ENCODE peak calls at places on chromosomes 11 and 22, in four cellular contexts. B is HCT116, Q is K562, O is HepG2. S is an unnamed sample.

GRCh38 chr22:37994049-37994448 is 9.7 kb upstream of the SOX10 start:
- DNase-seq in B (no peak), O (no peak), Q (no peak), S (no peak)

GRCh38 chr11:58276151-58276550 is 8.1 kb upstream of the OR10W1 start:
- DNase-seq in B (no peak), O (no peak), Q (no peak), S (no peak)

GRCh38 chr22:48938741-48939140 is 888.9 kb downstream of the BRD1 start:
- DNase-seq in O (no peak), B (no peak), Q (no peak), S (no peak)

GRCh38 chr22:46079093-46079860 is 71.0 kb upstream of the PPARA start:
- DNase-seq in B (no peak), Q (no peak), O (no peak), S (no peak)

GRCh38 chr11:27701262-27702105 is 1.2 kb upstream of the BDNF start:
- DNase-seq in O (no peak), B (no peak), Q (no peak), S (peak)

GRCh38 chr22:29346659-29347058 is 31.2 kb upstream of the RASL10A start:
- DNase-seq in Q (no peak), O (no peak), B (no peak), S (no peak)

GRCh38 chr11:9065614-9066431 is 25.6 kb downstream of the SCUBE2 start:
- DNase-seq in Q (no peak), O (no peak), B (no peak), S (no peak)

GRCh38 chr11:46273511-46274205 is 3.8 kb upstream of the CREB3L1 start:
- DNase-seq in Q (no peak), B (no peak), O (peak), S (no peak)

GRCh38 chr22:28442264-28442950 is 237.2 kb downstream of the TTC28 start:
- DNase-seq in O (peak), B (peak), Q (peak), S (peak)

GRCh38 chr11:2844996-2845395 is 40.6 kb downstream of the CDKN1C start:
- DNase-seq in O (no peak), B (no peak), Q (peak), S (no peak)

GRCh38 chr11:119056397-119056999 is 507 bp downstream of the HYOU1 start:
- DNase-seq in O (no peak), B (no peak), Q (no peak), S (peak)

GRCh38 chr22:29700949-29701927 is 18.6 kb upstream of the CABP7 start:
- DNase-seq in O (peak), B (peak), Q (peak), S (peak)

GRCh38 chr22:46120420-46120737 is 29.9 kb upstream of the PPARA start:
- DNase-seq in B (no peak), O (no peak), Q (no peak), S (no peak)

GRCh38 chr11:58070585-58070984 is 39.8 kb downstream of the OR6Q1 start:
- DNase-seq in B (no peak), Q (no peak), O (peak), S (no peak)

GRCh38 chr22:25172153-25172552 is 27.5 kb upstream of the CRYBB3 start:
- DNase-seq in B (peak), O (peak), Q (no peak), S (peak)

GRCh38 chr11:114172871-114173444 is 113.4 kb downstream of the ZBTB16 start:
- DNase-seq in B (no peak), Q (no peak), O (no peak), S (no peak)

GRCh38 chr11:64561984-64562722 is 28.9 kb upstream of the SLC22A12 start:
- DNase-seq in O (no peak), Q (no peak), B (no peak), S (no peak)

GRCh38 chr22:36294293-36294620 is 41.3 kb downstream of the APOL1 start:
- DNase-seq in B (no peak), O (no peak), Q (no peak), S (no peak)

GRCh38 chr22:36413022-36413770 is 25.4 kb upstream of the MYH9 start:
- DNase-seq in O (peak), B (no peak), Q (no peak), S (no peak)

GRCh38 chr11:1952806-1953482 is 5.8 kb downstream of the MRPL23 start:
- DNase-seq in O (no peak), Q (no peak), B (no peak), S (no peak)

GRCh38 chr11:93474122-93474521 is 69.1 kb downstream of the SMCO4 start:
- DNase-seq in O (no peak), B (no peak), Q (no peak), S (no peak)

GRCh38 chr11:20050551-20051333 is 109.5 kb downstream of the DBX1 start:
- DNase-seq in B (no peak), Q (no peak), O (no peak), S (no peak)

GRCh38 chr11:79285756-79286155 is 155.1 kb downstream of the TENM4 start:
- DNase-seq in O (no peak), Q (no peak), B (no peak), S (no peak)

GRCh38 chr11:43866520-43866919 is 14.1 kb upstream of the ALKBH3 start:
- DNase-seq in Q (no peak), O (no peak), B (no peak), S (no peak)

GRCh38 chr22:28052818-28053217 is 133.8 kb upstream of the PITPNB start:
- DNase-seq in B (no peak), Q (no peak), O (no peak), S (no peak)

GRCh38 chr11:130418756-130419155 is 9.7 kb downstream of the ADAMTS8 start:
- DNase-seq in O (no peak), B (no peak), Q (no peak), S (no peak)

GRCh38 chr11:119445850-119446249 is 22.9 kb upstream of the THY1 start:
- DNase-seq in O (no peak), B (no peak), Q (no peak), S (no peak)

GRCh38 chr11:47466701-47467250 is 17.8 kb upstream of the RAPSN start:
- DNase-seq in B (no peak), Q (no peak), O (no peak), S (peak)

GRCh38 chr11:41612415-41612814 is 153.0 kb upstream of the LRRC4C start:
- DNase-seq in Q (no peak), O (no peak), B (no peak), S (no peak)

GRCh38 chr11:10993186-10993585 is 135.3 kb upstream of the ZBED5 start:
- DNase-seq in O (no peak), Q (no peak), B (no peak), S (no peak)

GRCh38 chr11:103680861-103681260 is 355.6 kb upstream of the DDI1 start:
- DNase-seq in B (no peak), O (no peak), Q (no peak), S (no peak)

GRCh38 chr11:103681855-103682254 is 354.6 kb upstream of the DDI1 start:
- DNase-seq in B (no peak), Q (no peak), O (no peak), S (no peak)

GRCh38 chr11:103683581-103683980 is 352.9 kb upstream of the DDI1 start:
- DNase-seq in Q (no peak), B (no peak), O (no peak), S (no peak)

DNA sequence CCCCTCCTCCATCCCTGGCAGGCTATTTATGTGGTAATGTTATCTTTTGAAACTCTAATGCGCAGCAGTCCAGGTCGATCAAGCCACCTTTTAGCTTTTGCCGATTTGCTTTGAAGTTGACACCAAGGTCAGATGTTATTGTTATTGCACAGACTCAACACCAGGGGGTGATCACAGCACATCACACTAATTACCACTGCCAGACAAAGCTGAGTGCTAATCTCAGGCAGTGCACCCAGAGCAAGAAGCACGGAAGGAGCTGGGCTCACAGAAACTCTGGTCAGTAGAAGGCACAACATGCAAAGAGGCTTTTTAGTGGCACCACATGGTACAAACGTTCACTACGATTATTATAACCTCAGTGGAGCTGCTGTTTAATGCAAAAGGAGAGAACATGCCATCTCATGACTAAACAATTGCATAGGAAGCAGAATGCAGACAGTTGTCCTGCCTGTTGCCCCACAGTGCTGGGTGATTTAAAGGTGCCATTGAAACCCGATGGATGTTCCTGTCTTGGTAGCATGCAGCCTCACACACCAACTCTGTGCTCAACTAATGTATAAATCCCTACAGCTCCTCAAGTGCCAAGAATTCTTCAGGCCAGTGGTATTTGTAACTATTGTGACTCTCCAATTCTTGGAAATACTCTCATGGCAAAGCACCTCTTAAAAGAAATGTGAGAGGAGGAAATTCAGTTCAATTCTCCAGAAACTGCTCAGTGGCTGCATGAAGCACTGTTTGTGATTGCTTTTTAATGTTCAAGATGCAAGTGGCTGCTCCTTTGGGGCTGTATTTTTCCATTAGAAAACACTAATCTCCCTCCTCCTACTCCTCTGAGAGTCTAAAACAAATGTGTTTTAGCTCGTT is 353.9 kb upstream of the DDI1 start:
- DNase-seq in O (peak), Q (peak), B (peak), S (peak)
- H3K4me2 ChIP-seq in O (peak), Q (no peak), B (peak), S (peak)

DNA sequence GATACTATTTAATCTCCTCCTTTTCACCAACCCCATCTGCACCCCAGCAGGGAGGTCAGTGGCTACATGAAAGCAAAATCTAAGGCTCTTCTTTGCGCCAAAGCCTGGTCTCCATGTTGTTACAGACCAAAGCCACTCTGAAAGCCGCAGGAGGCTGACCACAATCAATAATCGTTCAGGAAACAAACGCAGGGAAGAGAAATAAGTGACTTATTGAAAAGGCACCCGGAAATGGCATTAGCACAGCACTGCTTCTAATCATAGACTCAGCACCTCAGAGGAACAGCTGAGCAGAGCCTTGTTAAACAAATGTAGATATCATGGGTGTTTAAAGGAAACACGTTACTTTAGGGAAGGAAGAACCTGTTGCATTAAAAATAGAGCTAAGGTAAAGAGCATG is 183.9 kb downstream of the KIRREL3 start:
- DNase-seq in B (no peak), Q (no peak), O (no peak), S (no peak)
- TF ChIP-seq ELF1 in B (no peak), Q (no peak), O (no peak), S (no peak)

GRCh38 chr11:134149371-134149770 is 74.4 kb downstream of the NCAPD3 start:
- DNase-seq in Q (no peak), O (no peak), B (no peak), S (no peak)

GRCh38 chr11:134150195-134150903 is 73.4 kb downstream of the NCAPD3 start:
- DNase-seq in Q (no peak), B (no peak), O (no peak), S (no peak)

GRCh38 chr11:134153147-134153905 is 70.4 kb downstream of the NCAPD3 start:
- DNase-seq in B (no peak), Q (no peak), O (no peak), S (no peak)

GRCh38 chr11:134152692-134153091 is 71.1 kb downstream of the NCAPD3 start:
- DNase-seq in Q (no peak), O (no peak), B (no peak), S (no peak)

GRCh38 chr11:134151083-134151747 is 72.6 kb downstream of the NCAPD3 start:
- DNase-seq in B (no peak), O (no peak), Q (no peak), S (no peak)
- TF ChIP-seq JUND in B (no peak), O (no peak), Q (no peak), S (no peak)

GRCh38 chr11:18792827-18793226 is 1.2 kb upstream of the PTPN5 start:
- DNase-seq in B (no peak), O (no peak), Q (no peak), S (no peak)
- H3K4me2 ChIP-seq in B (no peak), O (no peak), Q (no peak), S (no peak)

GRCh38 chr11:77871855-77872254 is 50.9 kb downstream of the AAMDC start:
- DNase-seq in O (no peak), Q (no peak), B (no peak), S (no peak)

GRCh38 chr11:77879218-77879617 is 58.3 kb downstream of the AAMDC start:
- DNase-seq in O (no peak), Q (no peak), B (no peak), S (no peak)

GRCh38 chr11:77873345-77873744 is 52.4 kb downstream of the AAMDC start:
- DNase-seq in Q (no peak), O (no peak), B (no peak), S (no peak)

GRCh38 chr11:77876045-77876444 is 55.1 kb downstream of the AAMDC start:
- DNase-seq in Q (no peak), O (no peak), B (no peak), S (no peak)

GRCh38 chr11:77874206-77874605 is 53.3 kb downstream of the AAMDC start:
- DNase-seq in Q (no peak), O (no peak), B (no peak), S (no peak)
- TF ChIP-seq ELF1 in Q (no peak), O (no peak), B (no peak), S (no peak)

S was measured in SK-N-SH.